ENCODE peak calls at places on chromosomes 3 and 15, in four cellular contexts. One of them, this sample, is unnamed.

GRCh38 chr3:132352556-132353143 is 35.4 kb downstream of the ACP3 start:
- DNase-seq in T-helper 1 cell: peak
- DNase-seq in NCI-H1436: peak
- DNase-seq in astrocyte: peak
- DNase-seq in this sample: peak

GRCh38 chr15:88535100-88535499 is 11.4 kb downstream of the DET1 start:
- DNase-seq in T-helper 1 cell: no peak
- DNase-seq in NCI-H1436: no peak
- DNase-seq in astrocyte: no peak
- DNase-seq in this sample: no peak

GRCh38 chr3:45952456-45952855 is 9.2 kb downstream of the CXCR6 start:
- DNase-seq in T-helper 1 cell: no peak
- DNase-seq in NCI-H1436: no peak
- DNase-seq in astrocyte: peak
- DNase-seq in this sample: no peak

GRCh38 chr15:87518957-87519356 is 737.6 kb downstream of the NTRK3 start:
- DNase-seq in T-helper 1 cell: no peak
- DNase-seq in NCI-H1436: no peak
- DNase-seq in astrocyte: no peak
- DNase-seq in this sample: no peak

GRCh38 chr15:86711476-86711875 is 631.8 kb downstream of the AGBL1 start:
- DNase-seq in T-helper 1 cell: no peak
- DNase-seq in NCI-H1436: no peak
- DNase-seq in astrocyte: no peak
- DNase-seq in this sample: no peak

GRCh38 chr3:24237971-24238767 is 256.5 kb downstream of the THRB start:
- DNase-seq in T-helper 1 cell: no peak
- DNase-seq in NCI-H1436: peak
- DNase-seq in astrocyte: peak
- DNase-seq in this sample: no peak

GRCh38 chr3:2870714-2871353 is 239.3 kb downstream of the IL5RA start:
- DNase-seq in T-helper 1 cell: no peak
- DNase-seq in NCI-H1436: no peak
- DNase-seq in astrocyte: no peak
- DNase-seq in this sample: no peak

GRCh38 chr15:76894174-76894573 is 11.0 kb downstream of the SCAPER start:
- DNase-seq in T-helper 1 cell: no peak
- DNase-seq in NCI-H1436: no peak
- DNase-seq in astrocyte: no peak
- DNase-seq in this sample: no peak

GRCh38 chr3:52265387-52265786 is 13.1 kb downstream of the WDR82 start:
- DNase-seq in T-helper 1 cell: no peak
- DNase-seq in NCI-H1436: no peak
- DNase-seq in astrocyte: no peak
- DNase-seq in this sample: no peak

GRCh38 chr3:28575100-28575747 is 226.6 kb upstream of the AZI2 start:
- DNase-seq in T-helper 1 cell: no peak
- DNase-seq in NCI-H1436: no peak
- DNase-seq in astrocyte: peak
- DNase-seq in this sample: no peak

GRCh38 chr3:22450785-22451400 is 699.9 kb upstream of the ZNF385D start:
- DNase-seq in T-helper 1 cell: no peak
- DNase-seq in NCI-H1436: no peak
- DNase-seq in astrocyte: peak
- DNase-seq in this sample: no peak

GRCh38 chr3:111619833-111620232 is 24.7 kb upstream of the ZBED2 start:
- DNase-seq in T-helper 1 cell: no peak
- DNase-seq in NCI-H1436: no peak
- DNase-seq in astrocyte: peak
- DNase-seq in this sample: no peak

GRCh38 chr3:72487078-72487765 is 361.0 kb downstream of the SHQ1 start:
- DNase-seq in T-helper 1 cell: no peak
- DNase-seq in NCI-H1436: no peak
- DNase-seq in astrocyte: peak
- DNase-seq in this sample: no peak

GRCh38 chr3:128338536-128339400 is 127.9 kb downstream of the DNAJB8 start:
- DNase-seq in T-helper 1 cell: no peak
- DNase-seq in NCI-H1436: no peak
- DNase-seq in astrocyte: no peak
- DNase-seq in this sample: no peak

This sample was measured in activated T-helper 2 cell treated with anti-CD3 and anti-CD28 coated beads, Interferon-gamma antibody, Interleukin-2, Interleukin-4, amounts not matched to agents 10 μg/mL and 5 μg/mL and 100 μg/mL, durations not matched to agents 14 hours and 24 hours and 36 hours.